ENCODE peak calls at places on chromosomes 3 and 15, in four cellular contexts. U, I, K and L are unnamed samples.

GRCh38 chr3:71547254-71548198 is 36.0 kb downstream of the FOXP1 start:
- DNase-seq in U (no peak), I (peak), K (peak), L (no peak)

GRCh38 chr3:76561494-76562242 is 478.2 kb upstream of the ROBO2 start:
- DNase-seq in U (no peak), I (no peak), K (no peak), L (no peak)

GRCh38 chr3:89145995-89146394 is 38.6 kb downstream of the EPHA3 start:
- DNase-seq in U (no peak), I (no peak), K (peak), L (no peak)

GRCh38 chr15:96474274-96474673 is 143.8 kb downstream of the NR2F2 start:
- DNase-seq in U (peak), I (no peak), K (no peak), L (no peak)

GRCh38 chr15:71802770-71803169 is 7.6 kb upstream of the NR2E3 start:
- DNase-seq in U (no peak), I (peak), K (no peak), L (no peak)

GRCh38 chr3:124201786-124202185 is 209.9 kb upstream of the ROPN1 start:
- DNase-seq in U (peak), I (no peak), K (no peak), L (no peak)

GRCh38 chr15:77097317-77097721 is 26.4 kb upstream of the TSPAN3 start:
- DNase-seq in U (peak), I (no peak), K (no peak), L (no peak)

GRCh38 chr3:121883507-121883906 is 10.7 kb upstream of the SLC15A2 start:
- DNase-seq in U (peak), I (peak), K (peak), L (peak)

GRCh38 chr3:50123394-50124361 is 31.4 kb upstream of the SEMA3F start:
- DNase-seq in U (peak), I (no peak), K (no peak), L (no peak)

GRCh38 chr3:128235207-128235933 is 82.1 kb downstream of the EEFSEC start:
- DNase-seq in U (peak), I (no peak), K (no peak), L (no peak)
- TF ChIP-seq ELF1 in U (no peak), I (no peak), K (no peak), L (no peak)

DNA sequence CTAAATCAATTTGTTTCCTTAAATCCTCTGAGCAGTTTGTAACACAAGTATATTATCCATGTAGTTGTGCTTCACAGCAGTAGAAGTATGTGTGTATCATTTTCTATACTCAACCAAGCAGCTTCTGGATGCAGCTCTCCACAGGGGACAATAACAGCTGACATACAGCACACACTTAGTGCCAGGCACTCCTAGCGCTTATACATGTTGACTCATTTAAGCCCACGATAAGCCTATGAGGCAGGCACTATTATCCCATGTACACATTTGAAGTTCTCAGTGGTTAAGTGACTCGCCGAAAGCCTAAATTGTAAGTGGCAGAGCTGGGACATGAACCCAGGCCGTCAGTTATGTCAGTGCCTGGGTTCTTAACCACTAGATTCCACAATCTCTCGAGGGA is 20.3 kb upstream of the LPP start:
- DNase-seq in U (no peak), I (no peak), K (no peak), L (no peak)
- TF ChIP-seq POLR2AphosphoS5 in U (no peak), I (no peak), K (no peak), L (no peak)

GRCh38 chr3:29694783-29695182 is 413.9 kb downstream of the RBMS3 start:
- DNase-seq in U (no peak), I (no peak), K (peak), L (peak)

GRCh38 chr3:29695201-29695904 is 414.5 kb downstream of the RBMS3 start:
- DNase-seq in U (no peak), I (no peak), K (no peak), L (no peak)

GRCh38 chr3:29694331-29694730 is 413.5 kb downstream of the RBMS3 start:
- DNase-seq in U (no peak), I (no peak), K (no peak), L (no peak)

GRCh38 chr3:29695905-29696238 is 415.0 kb downstream of the RBMS3 start:
- DNase-seq in U (no peak), I (no peak), K (no peak), L (no peak)

DNA sequence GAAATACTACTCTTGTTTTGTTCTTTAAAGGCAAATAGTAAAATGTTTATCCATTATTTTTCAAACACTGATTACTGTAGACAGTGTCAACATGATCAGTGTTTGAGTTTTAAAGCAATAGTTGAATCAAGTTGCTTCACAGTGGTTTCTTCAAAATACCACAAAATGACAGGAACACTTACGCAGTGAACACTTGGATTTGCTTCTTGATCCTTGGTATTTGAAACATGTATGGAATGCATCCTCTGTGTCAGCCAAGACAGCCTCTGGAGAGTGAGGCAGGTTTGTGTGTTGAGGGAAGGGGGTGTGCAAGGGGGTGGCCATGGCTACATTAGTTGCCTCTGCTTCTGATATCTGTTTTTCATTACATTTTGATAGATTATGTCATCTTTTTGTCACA is 413.0 kb downstream of the RBMS3 start:
- DNase-seq in U (peak), I (no peak), K (no peak), L (peak)
- TF ChIP-seq ELF1 in U (no peak), I (no peak), K (no peak), L (no peak)

GRCh38 chr3:162538466-162538865 is 1041.9 kb downstream of the OTOL1 start:
- DNase-seq in U (no peak), I (no peak), K (no peak), L (no peak)

GRCh38 chr3:162540421-162540820 is 1043.8 kb downstream of the OTOL1 start:
- DNase-seq in U (no peak), I (no peak), K (no peak), L (no peak)

GRCh38 chr3:162541923-162542322 is 1045.3 kb downstream of the OTOL1 start:
- DNase-seq in U (no peak), I (no peak), K (no peak), L (no peak)

GRCh38 chr3:162534431-162534830 is 1037.8 kb downstream of the OTOL1 start:
- DNase-seq in U (no peak), I (no peak), K (no peak), L (no peak)

GRCh38 chr3:162538906-162539305 is 1042.3 kb downstream of the OTOL1 start:
- DNase-seq in U (no peak), I (no peak), K (no peak), L (no peak)
- TF ChIP-seq POLR2AphosphoS5 in U (no peak), I (no peak), K (no peak), L (no peak)

DNA sequence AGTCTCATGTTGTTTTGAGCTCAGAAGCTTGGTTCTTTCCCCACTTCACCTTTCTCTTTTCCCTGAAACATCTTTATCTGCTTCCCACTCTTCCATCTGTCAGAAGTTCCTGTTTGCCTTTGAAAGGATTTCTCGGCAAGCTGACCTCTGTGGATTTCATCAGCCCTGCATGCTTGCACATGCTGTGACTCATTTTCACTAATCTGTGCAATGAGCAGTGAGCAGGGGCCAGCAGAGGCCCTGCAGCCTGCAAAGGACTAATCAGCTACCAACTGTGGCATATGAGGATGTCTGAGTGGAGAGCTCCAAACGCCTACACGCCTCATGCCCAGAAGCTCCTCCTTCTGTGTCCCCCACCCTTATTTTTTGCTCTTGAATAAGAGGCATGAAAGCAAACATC is 333.0 kb upstream of the SEMA6D start:
- DNase-seq in U (no peak), I (no peak), K (no peak), L (no peak)
- TF ChIP-seq ELF1 in U (no peak), I (no peak), K (no peak), L (no peak)

DNA sequence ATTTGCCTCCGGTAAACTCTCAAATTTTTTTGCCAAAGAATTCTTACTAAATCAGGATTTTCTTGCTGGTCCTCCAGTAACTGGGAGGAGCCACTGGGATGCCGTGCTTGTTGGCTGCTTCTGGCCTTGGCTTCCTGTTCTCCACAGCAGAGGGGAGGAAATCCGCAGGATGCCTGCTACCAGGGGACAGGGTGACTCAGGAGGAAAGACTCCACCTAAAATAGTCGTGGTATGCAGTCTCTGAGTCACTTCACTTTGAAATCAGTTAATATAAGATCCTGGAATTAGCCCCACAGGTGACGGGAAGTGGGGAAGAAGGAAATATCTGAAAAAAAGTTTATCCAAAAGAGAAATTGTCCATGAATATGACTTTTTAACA is 6.5 kb upstream of the TM4SF18 start:
- DNase-seq in U (no peak), I (no peak), K (peak), L (peak)
- TF ChIP-seq POLR2AphosphoS5 in U (peak), I (no peak), K (no peak), L (peak)